ENCODE peak calls at places on chromosomes 13 and 19, in ten cellular contexts. N is BJ, B is hepatocyte, Q is left lung, U is transverse colon, P is stomach, Z is mucosa of descending colon, L is lower lobe of right lung, K is ascending aorta, D is H1. W is an unnamed sample. For H3K36me3, the result is how much of the 10 kb centered on the place peaks cover.

GRCh38 chr19:50601407-50602088 is 33.3 kb upstream of the LRRC4B start:
- DNase-seq in L (no peak), K (no peak), Z (no peak), Q (no peak), N (no peak), D (no peak), U (no peak), B (no peak), P (no peak), W (no peak)

GRCh38 chr13:113357529-113357928 is 6.4 kb downstream of the GRTP1 start:
- DNase-seq in B (no peak), L (no peak), U (no peak), Z (no peak), Q (no peak), K (no peak), P (no peak), N (peak), D (no peak), W (no peak)

GRCh38 chr13:23159205-23159586 is 21.6 kb upstream of the SGCG start:
- DNase-seq in K (peak), L (peak), N (no peak), U (no peak), B (peak), Z (no peak), Q (no peak), P (no peak), D (no peak), W (no peak)

GRCh38 chr19:30371157-30371845 is 883 bp upstream of the ZNF536 start:
- DNase-seq in N (no peak), K (no peak), Q (no peak), D (no peak), P (peak), B (no peak), L (no peak), Z (no peak), U (no peak), W (no peak)

GRCh38 chr13:112871742-112872141 is 97.3 kb upstream of the MCF2L start:
- DNase-seq in K (peak), L (no peak), Q (no peak), B (no peak), P (no peak), D (no peak), N (no peak), U (no peak), Z (no peak), W (no peak)

GRCh38 chr13:63731896-63732295 is 2316.2 kb upstream of the PCDH20 start:
- DNase-seq in U (no peak), B (peak), N (no peak), L (no peak), K (no peak), Q (no peak), P (peak), Z (no peak), D (no peak), W (no peak)

GRCh38 chr19:13037161-13037560 is 41.9 kb downstream of the NFIX start:
- DNase-seq in B (no peak), U (no peak), P (no peak), K (peak), L (no peak), D (no peak), Z (no peak), Q (no peak), N (no peak), W (no peak)

GRCh38 chr13:62126400-62126799 is 710.8 kb upstream of the PCDH20 start:
- DNase-seq in U (no peak), K (no peak), N (no peak), L (no peak), D (no peak), P (no peak), Q (no peak), B (no peak), Z (no peak), W (no peak)

GRCh38 chr13:108269601-108270328 is at the start of gene TNFSF13B:
- DNase-seq in U (peak), Z (peak), L (peak), P (peak), N (peak), K (no peak), D (peak), Q (peak), B (peak), W (peak)

GRCh38 chr13:75581874-75582640 is 32.5 kb downstream of the UCHL3 start:
- DNase-seq in N (no peak), Z (no peak), B (no peak), L (no peak), P (no peak), K (no peak), D (no peak), Q (no peak), U (no peak), W (no peak)

GRCh38 chr19:37361994-37362393 is 8.9 kb upstream of the ZNF527 start:
- DNase-seq in L (no peak), P (no peak), Q (no peak), Z (no peak), K (no peak), U (no peak), N (peak), D (no peak), B (no peak), W (no peak)

GRCh38 chr13:102897371-102898138 is 51.7 kb downstream of the ERCC5 start:
- DNase-seq in N (no peak), U (no peak), Z (no peak), B (no peak), L (no peak), Q (no peak), K (no peak), P (no peak), D (no peak), W (no peak)

GRCh38 chr13:30362869-30363268 is 55.5 kb upstream of the KATNAL1 start:
- DNase-seq in D (no peak), Q (no peak), P (no peak), U (no peak), B (no peak), K (no peak), N (no peak), Z (no peak), L (no peak), W (no peak)

GRCh38 chr19:55179570-55180484 is at the start of gene SYT5:
- DNase-seq in K (no peak), Z (peak), L (no peak), U (peak), P (peak), D (no peak), B (peak), Q (no peak), N (no peak), W (peak)

GRCh38 chr13:44362394-44363040 is 11.1 kb upstream of the SERP2 start:
- DNase-seq in N (no peak), P (no peak), B (no peak), K (no peak), L (no peak), Z (no peak), U (no peak), Q (no peak), D (no peak), W (no peak)

GRCh38 chr13:92963029-92963428 is 263.6 kb upstream of the GPC6 start:
- DNase-seq in B (no peak), U (no peak), L (no peak), K (no peak), P (no peak), N (no peak), Z (no peak), D (no peak), Q (no peak), W (no peak)

GRCh38 chr13:28489536-28489935 is 5.4 kb downstream of the FLT1 start:
- DNase-seq in L (no peak), K (no peak), D (no peak), B (no peak), U (no peak), N (peak), Z (no peak), P (no peak), Q (no peak), W (no peak)

DNA sequence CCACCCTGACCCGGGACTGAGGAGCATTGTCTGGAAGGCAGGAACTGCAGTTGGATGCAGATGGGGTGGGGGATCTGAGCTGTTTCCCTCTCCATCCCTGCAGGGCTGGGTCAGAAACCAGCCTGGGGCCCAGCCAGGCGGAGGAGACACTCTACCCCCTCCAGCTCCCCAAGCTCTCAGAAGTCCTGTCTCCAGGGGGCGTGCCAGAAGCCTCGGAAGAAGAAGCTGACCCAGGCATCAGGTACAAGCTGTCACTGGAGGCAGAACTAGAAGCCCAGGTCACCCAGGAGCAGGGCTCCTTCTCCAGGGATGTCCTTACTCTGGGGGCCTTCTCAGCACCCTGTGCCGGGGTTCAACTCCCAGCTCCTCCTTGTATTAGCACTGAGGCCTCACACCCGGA is 15.5 kb downstream of the SIX5 start:
- DNase-seq in D (no peak), B (no peak), K (no peak), P (no peak), Z (no peak), Q (no peak), N (no peak), L (no peak), U (no peak), W (no peak)
- TF ChIP-seq CTCF in D (peak), B (peak), K (no peak), P (no peak), Z (no peak), Q (no peak), N (no peak), L (no peak), U (no peak), W (peak)

DNA sequence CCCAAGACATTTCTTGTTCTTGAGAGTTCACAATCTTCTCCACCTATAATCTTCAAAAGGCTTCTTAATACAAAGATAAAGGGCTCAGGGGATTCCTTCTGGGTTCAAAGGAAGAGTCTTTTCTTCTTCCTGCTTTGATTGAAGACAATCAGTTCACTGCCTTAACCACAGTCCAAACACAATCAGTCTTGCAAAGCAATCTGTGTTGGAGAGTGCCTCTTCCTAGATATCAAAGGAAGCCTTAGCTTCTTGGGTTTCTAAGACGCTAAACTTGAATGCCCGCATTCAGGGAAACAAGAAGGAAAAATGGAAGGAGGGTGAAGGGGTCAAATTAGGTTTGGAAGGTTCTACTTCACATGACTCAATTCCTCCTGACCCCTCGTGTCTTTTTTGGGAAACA is 27.2 kb downstream of the RANBP3 start:
- DNase-seq in Z (no peak), L (no peak), N (no peak), D (no peak), B (no peak), U (no peak), K (no peak), Q (no peak), P (no peak), W (no peak)
- H3K4me3 ChIP-seq in Z (no peak), L (no peak), N (no peak), D (peak), B (no peak), U (no peak), K (no peak), Q (no peak), P (no peak), W (no peak)

GRCh38 chr19:3434630-3435553 is 45.4 kb downstream of the SMIM24 start:
- DNase-seq in K (peak), D (peak), P (peak), L (peak), Z (peak), B (peak), Q (peak), N (peak), U (peak), W (peak)
- H3K36me3 ChIP-seq in K (half or more), D (under half), P (half or more), L (half or more), Z (under half), B (under half), Q (half or more), N (under half), U (under half), W (under half)

GRCh38 chr13:52845334-52845761 is 3.1 kb downstream of the PCDH8 start:
- DNase-seq in Z (peak), B (no peak), N (no peak), D (no peak), P (no peak), L (no peak), U (no peak), K (no peak), Q (no peak), W (no peak)

GRCh38 chr13:52845766-52846566 is 2.5 kb downstream of the PCDH8 start:
- DNase-seq in P (no peak), U (peak), K (no peak), N (no peak), Q (peak), B (peak), L (peak), D (no peak), Z (peak), W (peak)

GRCh38 chr13:52847322-52847681 is 1.1 kb downstream of the PCDH8 start:
- DNase-seq in Q (no peak), B (no peak), Z (no peak), L (no peak), U (no peak), N (no peak), P (no peak), D (no peak), K (no peak), W (no peak)

GRCh38 chr13:52847682-52848432 is 583 bp downstream of the PCDH8 start:
- DNase-seq in L (no peak), P (no peak), Z (no peak), Q (peak), B (no peak), N (no peak), K (no peak), U (no peak), D (no peak), W (no peak)

GRCh38 chr13:52846567-52847321 is 1.7 kb downstream of the PCDH8 start:
- DNase-seq in K (no peak), Q (peak), P (no peak), B (peak), N (no peak), Z (peak), D (no peak), U (peak), L (peak), W (no peak)
- TF ChIP-seq CTCF in K (peak), Q (no peak), P (peak), B (peak), N (peak), Z (no peak), D (no peak), U (peak), L (peak), W (no peak)

GRCh38 chr19:8569066-8569761 is 8.0 kb downstream of the MYO1F start:
- DNase-seq in B (no peak), P (peak), N (peak), L (peak), Z (no peak), K (peak), Q (no peak), D (no peak), U (peak), W (peak)
- H3K4me3 ChIP-seq in B (no peak), P (peak), N (no peak), L (peak), Z (no peak), K (no peak), Q (peak), D (no peak), U (no peak), W (no peak)